ENCODE peak calls at places on chromosomes 6 and 20, in nine cellular contexts. J is BE2C; A is CD4-positive, alpha-beta T cell; B is tibial nerve; F is fibroblast of lung; N is suprapubic skin; L is upper lobe of right lung; S is psoas muscle; V is stomach. C is an unnamed sample.

GRCh38 chr20:1896859-1897258 is 1.7 kb downstream of the SIRPA start:
- DNase-seq in J (no peak), F (no peak), A (no peak), S (no peak), N (no peak), V (no peak), L (no peak), B (no peak), C (no peak)

GRCh38 chr20:35451295-35451694 is 4.1 kb upstream of the CEP250 start:
- DNase-seq in N (no peak), S (no peak), F (no peak), V (no peak), J (no peak), A (no peak), B (no peak), L (no peak), C (no peak)

GRCh38 chr20:41440882-41441281 is 74.3 kb upstream of the EMILIN3 start:
- DNase-seq in J (no peak), V (no peak), S (no peak), N (no peak), B (no peak), L (no peak), F (no peak), A (no peak), C (no peak)

GRCh38 chr6:30101423-30101938 is 11.4 kb downstream of the TRIM31 start:
- DNase-seq in S (no peak), L (no peak), V (no peak), J (no peak), A (no peak), B (no peak), N (no peak), F (no peak), C (no peak)

GRCh38 chr6:154611847-154612246 is 101.4 kb upstream of the CNKSR3 start:
- DNase-seq in B (no peak), J (no peak), S (no peak), L (no peak), F (no peak), A (no peak), N (no peak), V (no peak), C (no peak)

GRCh38 chr20:18299364-18299763 is 11.0 kb downstream of the ZNF133 start:
- DNase-seq in L (no peak), N (no peak), A (no peak), F (no peak), B (no peak), J (no peak), S (no peak), V (no peak), C (no peak)

GRCh38 chr20:62043131-62043914 is 22.4 kb downstream of the TAF4 start:
- DNase-seq in A (no peak), N (no peak), S (no peak), J (no peak), L (no peak), V (no peak), F (no peak), B (no peak), C (no peak)

GRCh38 chr6:108562503-108562993 is 1.8 kb downstream of the FOXO3 start:
- DNase-seq in V (peak; percentile 71), N (peak; percentile 79), J (peak; percentile 65), B (peak; percentile 68), A (no peak), S (peak; percentile 56), F (peak; percentile 76), L (peak; percentile 82), C (peak; percentile 84)

GRCh38 chr6:107823047-107823557 is 1.0 kb downstream of the SCML4 start:
- DNase-seq in S (no peak), F (no peak), N (no peak), B (no peak), J (no peak), V (no peak), L (no peak), A (peak; percentile 67), C (no peak)

GRCh38 chr6:124294572-124294971 is 490.9 kb downstream of the NKAIN2 start:
- DNase-seq in A (no peak), B (no peak), S (no peak), N (no peak), L (no peak), J (no peak), V (no peak), F (peak; percentile 40), C (no peak)

GRCh38 chr20:45358282-45359068 is 4.5 kb upstream of the SYS1 start:
- DNase-seq in V (peak; percentile 58), S (peak; percentile 82), N (peak; percentile 88), A (no peak), L (peak; percentile 88), F (peak; percentile 81), J (no peak), B (peak; percentile 81), C (no peak)

GRCh38 chr6:47592466-47592865 is 105.9 kb upstream of the ADGRF4 start:
- DNase-seq in V (no peak), F (no peak), L (no peak), A (no peak), S (no peak), J (no peak), B (no peak), N (no peak), C (no peak)

GRCh38 chr20:62590301-62591121 is 51.8 kb upstream of the SLCO4A1 start:
- DNase-seq in A (no peak), J (no peak), F (peak; percentile 87), V (peak; percentile 79), L (no peak), N (no peak), B (no peak), S (peak; percentile 62), C (no peak)

GRCh38 chr20:25073544-25073943 is 8.4 kb downstream of the VSX1 start:
- DNase-seq in N (no peak), L (no peak), S (no peak), A (no peak), J (no peak), F (no peak), V (no peak), B (no peak), C (no peak)
- H3K27me3 ChIP-seq in N (peaks cover 59% of the 10 kb centered on the region), L (peaks cover 45% of the 10 kb centered on the region), S (peaks cover 4% of the 10 kb centered on the region), A (peaks cover 66% of the 10 kb centered on the region), J (peaks cover 72% of the 10 kb centered on the region), F (peaks cover 50% of the 10 kb centered on the region), V (no peaks in the 10 kb centered on the region), B (no peaks in the 10 kb centered on the region), C (no peaks in the 10 kb centered on the region)

GRCh38 chr6:53860511-53860910 is 65.7 kb downstream of the LRRC1 start:
- DNase-seq in L (no peak), J (no peak), S (no peak), B (no peak), V (no peak), A (no peak), N (no peak), F (no peak), C (no peak)
- H3K27me3 ChIP-seq in L (no peaks in the 10 kb centered on the region), J (peaks cover 3% of the 10 kb centered on the region), S (no peaks in the 10 kb centered on the region), B (no peaks in the 10 kb centered on the region), V (no peaks in the 10 kb centered on the region), A (no peaks in the 10 kb centered on the region), N (no peaks in the 10 kb centered on the region), F (no peaks in the 10 kb centered on the region), C (no peaks in the 10 kb centered on the region)

DNA sequence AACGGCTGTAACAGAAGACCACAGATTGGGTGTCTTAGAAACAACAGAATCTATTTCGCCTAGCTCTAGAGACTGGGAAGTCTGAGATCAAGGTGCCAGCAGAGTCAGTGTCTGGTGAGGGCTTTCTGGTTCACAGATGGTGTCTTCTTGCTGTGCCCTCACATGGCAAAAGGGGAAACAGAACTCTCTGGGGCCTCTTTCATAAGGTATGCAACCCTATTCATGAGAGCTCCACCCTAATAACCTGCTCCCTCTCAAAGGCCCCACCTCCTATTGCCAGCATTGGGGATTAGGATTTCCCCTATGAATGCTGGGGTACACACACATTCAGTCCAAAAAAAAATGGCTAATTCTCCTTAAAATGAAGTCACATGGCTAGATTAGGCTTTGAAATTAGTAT is 10.0 kb downstream of the TXNDC5 start:
- DNase-seq in J (no peak), A (no peak), S (no peak), N (no peak), F (no peak), V (no peak), L (no peak), B (no peak), C (no peak)
- H3K27me3 ChIP-seq in J (no peaks in the 10 kb centered on the region), A (no peaks in the 10 kb centered on the region), S (no peaks in the 10 kb centered on the region), N (no peaks in the 10 kb centered on the region), F (no peaks in the 10 kb centered on the region), V (no peaks in the 10 kb centered on the region), L (no peaks in the 10 kb centered on the region), B (no peaks in the 10 kb centered on the region), C (no peaks in the 10 kb centered on the region)

GRCh38 chr6:50846109-50846859 is 27.6 kb downstream of the TFAP2B start:
- DNase-seq in F (no peak), L (no peak), N (no peak), S (no peak), A (no peak), J (no peak), V (no peak), B (no peak), C (no peak)
- H3K27me3 ChIP-seq in F (peaks cover 5% of the 10 kb centered on the region), L (peaks cover 100% of the 10 kb centered on the region), N (peaks cover 80% of the 10 kb centered on the region), S (peaks cover 49% of the 10 kb centered on the region), A (peaks cover 98% of the 10 kb centered on the region), J (no peaks in the 10 kb centered on the region), V (peaks cover 54% of the 10 kb centered on the region), B (no peaks in the 10 kb centered on the region), C (no peaks in the 10 kb centered on the region)

DNA sequence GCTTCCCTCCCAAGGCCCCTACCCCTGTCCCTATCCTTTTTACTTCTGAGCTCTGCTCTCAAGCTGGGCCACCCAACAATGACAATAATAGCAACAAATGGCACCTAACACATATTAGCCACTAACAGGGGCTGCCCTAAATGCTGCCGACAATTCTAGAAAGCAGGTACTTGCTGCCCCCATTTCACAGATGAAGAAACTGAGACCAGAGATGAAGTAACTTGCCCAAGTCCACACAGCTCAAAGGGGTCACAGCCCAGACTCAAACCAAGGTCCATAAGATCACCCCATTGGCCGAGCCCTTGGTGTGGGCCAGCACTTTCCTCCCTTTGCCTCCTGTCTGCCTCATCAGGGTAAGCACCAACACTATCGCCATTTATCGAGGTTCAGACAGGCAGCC is 12.0 kb downstream of the BNIP5 start:
- DNase-seq in N (no peak), L (no peak), F (no peak), V (no peak), J (no peak), S (no peak), B (no peak), A (no peak), C (no peak)
- H3K27me3 ChIP-seq in N (peaks cover 3% of the 10 kb centered on the region), L (peaks cover 4% of the 10 kb centered on the region), F (peaks cover 23% of the 10 kb centered on the region), V (no peaks in the 10 kb centered on the region), J (no peaks in the 10 kb centered on the region), S (no peaks in the 10 kb centered on the region), B (no peaks in the 10 kb centered on the region), A (no peaks in the 10 kb centered on the region), C (no peaks in the 10 kb centered on the region)